ENCODE peak calls at places on chromosomes 13 and 19, in seven cellular contexts. One of them, this sample, is unnamed.

GRCh38 chr19:17997969-17998826 is 9.8 kb upstream of the ARRDC2 start:
- DNase-seq in SHP77: peak; percentile 18
- DNase-seq in caudate nucleus: no peak
- DNase-seq in iris pigment epithelial cell: no peak
- DNase-seq in ELR: peak; percentile 82
- DNase-seq in PC-3: peak; percentile 59
- DNase-seq in T1000: no peak
- DNase-seq in this sample: peak; percentile 32

GRCh38 chr19:7670150-7670784 is 1.4 kb downstream of the RETN start:
- DNase-seq in PC-3: no peak
- DNase-seq in T1000: no peak
- DNase-seq in iris pigment epithelial cell: peak; percentile 10
- DNase-seq in caudate nucleus: peak; percentile 35
- DNase-seq in ELR: no peak
- DNase-seq in SHP77: no peak
- DNase-seq in this sample: no peak

GRCh38 chr13:100854091-100854490 is 179.5 kb upstream of the TMTC4 start:
- DNase-seq in iris pigment epithelial cell: no peak
- DNase-seq in SHP77: no peak
- DNase-seq in ELR: no peak
- DNase-seq in T1000: no peak
- DNase-seq in PC-3: no peak
- DNase-seq in caudate nucleus: no peak
- DNase-seq in this sample: no peak

GRCh38 chr19:17932485-17933338 is at the start of gene CCDC124:
- DNase-seq in iris pigment epithelial cell: peak; percentile 91
- DNase-seq in SHP77: peak; percentile 88
- DNase-seq in ELR: peak; percentile 92
- DNase-seq in T1000: peak; percentile 86
- DNase-seq in caudate nucleus: peak; percentile 91
- DNase-seq in PC-3: peak; percentile 95
- DNase-seq in this sample: peak; percentile 82

GRCh38 chr19:1873524-1874473 is 10.4 kb upstream of the KLF16 start:
- DNase-seq in caudate nucleus: no peak
- DNase-seq in ELR: no peak
- DNase-seq in PC-3: no peak
- DNase-seq in SHP77: peak; percentile 57
- DNase-seq in T1000: no peak
- DNase-seq in iris pigment epithelial cell: no peak
- DNase-seq in this sample: no peak

GRCh38 chr13:108755084-108755483 is 125.7 kb downstream of the MYO16 start:
- DNase-seq in PC-3: no peak
- DNase-seq in iris pigment epithelial cell: no peak
- DNase-seq in ELR: no peak
- DNase-seq in SHP77: no peak
- DNase-seq in T1000: no peak
- DNase-seq in caudate nucleus: no peak
- DNase-seq in this sample: no peak

GRCh38 chr19:41064974-41065569 is 23.2 kb upstream of the CYP2A13 start:
- DNase-seq in caudate nucleus: no peak
- DNase-seq in T1000: no peak
- DNase-seq in ELR: peak; percentile 53
- DNase-seq in SHP77: no peak
- DNase-seq in iris pigment epithelial cell: peak; percentile 53
- DNase-seq in PC-3: peak; percentile 4
- DNase-seq in this sample: no peak

GRCh38 chr13:21121616-21122015 is 54.7 kb downstream of the SKA3 start:
- DNase-seq in iris pigment epithelial cell: no peak
- DNase-seq in T1000: no peak
- DNase-seq in SHP77: no peak
- DNase-seq in ELR: no peak
- DNase-seq in caudate nucleus: no peak
- DNase-seq in PC-3: no peak
- DNase-seq in this sample: no peak

GRCh38 chr13:114310961-114311360 is 3.3 kb upstream of the CHAMP1 start:
- DNase-seq in T1000: no peak
- DNase-seq in ELR: peak; percentile 36
- DNase-seq in PC-3: no peak
- DNase-seq in SHP77: no peak
- DNase-seq in caudate nucleus: no peak
- DNase-seq in iris pigment epithelial cell: peak; percentile 65
- DNase-seq in this sample: peak; percentile 30

GRCh38 chr13:72246396-72246795 is 379.4 kb upstream of the DACH1 start:
- DNase-seq in iris pigment epithelial cell: peak; percentile 8
- DNase-seq in caudate nucleus: no peak
- DNase-seq in PC-3: peak; percentile 14
- DNase-seq in ELR: peak; percentile 67
- DNase-seq in SHP77: no peak
- DNase-seq in T1000: no peak
- DNase-seq in this sample: no peak

GRCh38 chr19:6010107-6010506 is 32.2 kb upstream of the RANBP3 start:
- DNase-seq in PC-3: no peak
- DNase-seq in ELR: no peak
- DNase-seq in SHP77: no peak
- DNase-seq in caudate nucleus: no peak
- DNase-seq in T1000: no peak
- DNase-seq in iris pigment epithelial cell: no peak
- DNase-seq in this sample: no peak

GRCh38 chr19:31223805-31224534 is 125.3 kb downstream of the TSHZ3 start:
- DNase-seq in SHP77: no peak
- DNase-seq in caudate nucleus: no peak
- DNase-seq in ELR: peak; percentile 93
- DNase-seq in T1000: peak; percentile 19
- DNase-seq in iris pigment epithelial cell: peak; percentile 93
- DNase-seq in PC-3: no peak
- DNase-seq in this sample: peak; percentile 97

GRCh38 chr19:35911790-35912189 is 3.7 kb upstream of the TYROBP start:
- DNase-seq in T1000: no peak
- DNase-seq in caudate nucleus: no peak
- DNase-seq in PC-3: peak; percentile 81
- DNase-seq in ELR: peak; percentile 34
- DNase-seq in iris pigment epithelial cell: no peak
- DNase-seq in SHP77: no peak
- DNase-seq in this sample: no peak

GRCh38 chr13:104625196-104625595 is 1559.0 kb upstream of the SLC10A2 start:
- DNase-seq in PC-3: no peak
- DNase-seq in iris pigment epithelial cell: no peak
- DNase-seq in caudate nucleus: no peak
- DNase-seq in SHP77: peak; percentile 31
- DNase-seq in ELR: no peak
- DNase-seq in T1000: no peak
- DNase-seq in this sample: no peak

GRCh38 chr19:34370117-34370516 is 5.1 kb downstream of the GPI start:
- DNase-seq in SHP77: no peak
- DNase-seq in iris pigment epithelial cell: no peak
- DNase-seq in PC-3: no peak
- DNase-seq in ELR: no peak
- DNase-seq in T1000: no peak
- DNase-seq in caudate nucleus: no peak
- DNase-seq in this sample: no peak

GRCh38 chr13:37058801-37059135 is 720 bp downstream of the SUPT20H start:
- DNase-seq in SHP77: peak; percentile 21
- DNase-seq in iris pigment epithelial cell: peak; percentile 43
- DNase-seq in ELR: peak; percentile 42
- DNase-seq in T1000: no peak
- DNase-seq in caudate nucleus: peak; percentile 46
- DNase-seq in PC-3: no peak
- DNase-seq in this sample: peak; percentile 6

GRCh38 chr13:113648218-113648615 is 9.8 kb downstream of the ATP4B start:
- DNase-seq in caudate nucleus: no peak
- DNase-seq in T1000: no peak
- DNase-seq in SHP77: peak; percentile 91
- DNase-seq in PC-3: no peak
- DNase-seq in iris pigment epithelial cell: no peak
- DNase-seq in ELR: no peak
- DNase-seq in this sample: no peak

GRCh38 chr13:97978661-97979450 is 25.4 kb downstream of the IPO5 start:
- DNase-seq in caudate nucleus: no peak
- DNase-seq in T1000: no peak
- DNase-seq in ELR: peak; percentile 65
- DNase-seq in PC-3: peak; percentile 44
- DNase-seq in SHP77: no peak
- DNase-seq in iris pigment epithelial cell: peak; percentile 56
- DNase-seq in this sample: peak; percentile 80

GRCh38 chr13:110944121-110944967 is 29.5 kb upstream of the ANKRD10 start:
- DNase-seq in caudate nucleus: no peak
- DNase-seq in SHP77: peak; percentile 91
- DNase-seq in ELR: peak; percentile 70
- DNase-seq in T1000: peak; percentile 76
- DNase-seq in iris pigment epithelial cell: peak; percentile 75
- DNase-seq in PC-3: peak; percentile 70
- DNase-seq in this sample: peak; percentile 70

GRCh38 chr13:110455941-110456340 is 105.6 kb downstream of the RAB20 start:
- DNase-seq in T1000: peak; percentile 35
- DNase-seq in iris pigment epithelial cell: peak; percentile 79
- DNase-seq in ELR: peak; percentile 75
- DNase-seq in caudate nucleus: peak; percentile 76
- DNase-seq in SHP77: peak; percentile 97
- DNase-seq in PC-3: peak; percentile 78
- DNase-seq in this sample: peak; percentile 22

GRCh38 chr13:35954207-35954560 is 177.0 kb downstream of the DCLK1 start:
- DNase-seq in PC-3: no peak
- DNase-seq in ELR: no peak
- DNase-seq in iris pigment epithelial cell: no peak
- DNase-seq in SHP77: no peak
- DNase-seq in caudate nucleus: no peak
- DNase-seq in T1000: no peak
- DNase-seq in this sample: no peak

GRCh38 chr13:113125506-113126264 is 3.1 kb downstream of the F10 start:
- DNase-seq in PC-3: no peak
- DNase-seq in iris pigment epithelial cell: no peak
- DNase-seq in SHP77: no peak
- DNase-seq in ELR: no peak
- DNase-seq in caudate nucleus: no peak
- DNase-seq in T1000: no peak
- DNase-seq in this sample: no peak

GRCh38 chr13:107669356-107669755 is 546.0 kb downstream of the LIG4 start:
- DNase-seq in caudate nucleus: no peak
- DNase-seq in SHP77: peak; percentile 84
- DNase-seq in T1000: no peak
- DNase-seq in iris pigment epithelial cell: peak; percentile 62
- DNase-seq in PC-3: peak; percentile 49
- DNase-seq in ELR: peak; percentile 20
- DNase-seq in this sample: peak; percentile 64

GRCh38 chr19:51018745-51019543 is 565 bp downstream of the KLK10 start:
- DNase-seq in SHP77: no peak
- DNase-seq in caudate nucleus: no peak
- DNase-seq in iris pigment epithelial cell: peak; percentile 26
- DNase-seq in T1000: no peak
- DNase-seq in ELR: no peak
- DNase-seq in PC-3: no peak
- DNase-seq in this sample: no peak

GRCh38 chr19:2495130-2495641 is 19.3 kb downstream of the GADD45B start:
- DNase-seq in T1000: no peak
- DNase-seq in PC-3: peak; percentile 71
- DNase-seq in iris pigment epithelial cell: peak; percentile 52
- DNase-seq in caudate nucleus: peak; percentile 8
- DNase-seq in ELR: peak; percentile 42
- DNase-seq in SHP77: peak; percentile 62
- DNase-seq in this sample: peak; percentile 66

GRCh38 chr19:19778666-19779065 is 42.9 kb downstream of the ZNF506 start:
- DNase-seq in PC-3: no peak
- DNase-seq in SHP77: no peak
- DNase-seq in iris pigment epithelial cell: peak; percentile 69
- DNase-seq in ELR: no peak
- DNase-seq in caudate nucleus: no peak
- DNase-seq in T1000: no peak
- DNase-seq in this sample: no peak

GRCh38 chr19:7415163-7415856 is 66.6 kb downstream of the ARHGEF18 start:
- DNase-seq in SHP77: no peak
- DNase-seq in iris pigment epithelial cell: peak; percentile 84
- DNase-seq in caudate nucleus: no peak
- DNase-seq in ELR: no peak
- DNase-seq in T1000: no peak
- DNase-seq in PC-3: no peak
- DNase-seq in this sample: no peak

GRCh38 chr19:16566161-16566560 is 6.1 kb downstream of the SLC35E1 start:
- DNase-seq in caudate nucleus: no peak
- DNase-seq in SHP77: no peak
- DNase-seq in PC-3: no peak
- DNase-seq in ELR: no peak
- DNase-seq in T1000: no peak
- DNase-seq in iris pigment epithelial cell: no peak
- DNase-seq in this sample: no peak

GRCh38 chr13:98651716-98652115 is 74.8 kb upstream of the STK24 start:
- DNase-seq in ELR: no peak
- DNase-seq in caudate nucleus: no peak
- DNase-seq in iris pigment epithelial cell: no peak
- DNase-seq in PC-3: no peak
- DNase-seq in SHP77: no peak
- DNase-seq in T1000: no peak
- DNase-seq in this sample: no peak

GRCh38 chr13:51950722-51951121 is 60.5 kb downstream of the ATP7B start:
- DNase-seq in PC-3: no peak
- DNase-seq in caudate nucleus: no peak
- DNase-seq in ELR: peak; percentile 3
- DNase-seq in T1000: no peak
- DNase-seq in SHP77: no peak
- DNase-seq in iris pigment epithelial cell: no peak
- DNase-seq in this sample: no peak

GRCh38 chr19:1041835-1042685 is 2.2 kb downstream of the ABCA7 start:
- DNase-seq in PC-3: peak; percentile 70
- DNase-seq in ELR: no peak
- DNase-seq in SHP77: no peak
- DNase-seq in caudate nucleus: no peak
- DNase-seq in iris pigment epithelial cell: no peak
- DNase-seq in T1000: no peak
- DNase-seq in this sample: no peak

GRCh38 chr19:11227201-11227886 is 12.1 kb upstream of the ANGPTL8 start:
- DNase-seq in SHP77: peak; percentile 4
- DNase-seq in PC-3: peak; percentile 42
- DNase-seq in iris pigment epithelial cell: no peak
- DNase-seq in ELR: no peak
- DNase-seq in caudate nucleus: no peak
- DNase-seq in T1000: no peak
- DNase-seq in this sample: no peak

GRCh38 chr13:30587231-30587630 is 30.5 kb upstream of the USPL1 start:
- DNase-seq in ELR: no peak
- DNase-seq in iris pigment epithelial cell: no peak
- DNase-seq in caudate nucleus: no peak
- DNase-seq in SHP77: no peak
- DNase-seq in PC-3: no peak
- DNase-seq in T1000: no peak
- DNase-seq in this sample: no peak

GRCh38 chr13:27374650-27375049 is 49.8 kb upstream of the GTF3A start:
- DNase-seq in iris pigment epithelial cell: peak; percentile 87
- DNase-seq in ELR: peak; percentile 90
- DNase-seq in PC-3: peak; percentile 89
- DNase-seq in caudate nucleus: peak; percentile 34
- DNase-seq in SHP77: peak; percentile 91
- DNase-seq in T1000: peak; percentile 41
- DNase-seq in this sample: peak; percentile 85

This sample was measured in HCEC 1CT.